ENCODE peak calls at places on chromosomes 3 and 15, in four cellular contexts. X is heart left ventricle, H is lung, S is HCT116. O is an unnamed sample.

GRCh38 chr3:7953449-7954015 is 548.1 kb upstream of the LMCD1 start:
- DNase-seq in X (no peak), H (no peak), S (no peak), O (no peak)

GRCh38 chr3:133437391-133438093 is 37.7 kb downstream of the BFSP2 start:
- DNase-seq in X (no peak), H (no peak), S (no peak), O (no peak)

GRCh38 chr3:71497367-71497925 is 86.1 kb downstream of the FOXP1 start:
- DNase-seq in X (no peak), H (no peak), S (no peak), O (no peak)

GRCh38 chr15:49723981-49724380 is 103.1 kb downstream of the DTWD1 start:
- DNase-seq in X (no peak), H (no peak), S (no peak), O (no peak)

GRCh38 chr3:119205685-119206084 is 32.3 kb downstream of the UPK1B start:
- DNase-seq in X (no peak), H (no peak), S (no peak), O (no peak)

GRCh38 chr3:111735271-111735758 is 123.8 kb upstream of the PHLDB2 start:
- DNase-seq in X (no peak), H (no peak), S (peak; percentile 95), O (no peak)

GRCh38 chr3:157752952-157753351 is 249.7 kb upstream of the VEPH1 start:
- DNase-seq in X (no peak), H (no peak), S (no peak), O (no peak)

GRCh38 chr3:16221990-16222389 is 42.8 kb downstream of the DPH3 start:
- DNase-seq in X (no peak), H (no peak), S (no peak), O (no peak)

GRCh38 chr15:28128036-28128435 is 28.9 kb upstream of the OCA2 start:
- DNase-seq in X (peak; percentile 78), H (no peak), S (no peak), O (no peak)

GRCh38 chr3:141441381-141442365 is 45.2 kb upstream of the RASA2 start:
- DNase-seq in X (peak; percentile 74), H (peak; percentile 68), S (no peak), O (peak; percentile 74)

GRCh38 chr3:175777965-175778364 is 918.8 kb downstream of the NAALADL2 start:
- DNase-seq in X (no peak), H (no peak), S (no peak), O (no peak)

GRCh38 chr15:34942363-34942762 is 27.2 kb downstream of the AQR start:
- DNase-seq in X (no peak), H (no peak), S (no peak), O (no peak)

GRCh38 chr3:51099794-51100542 is 285.1 kb upstream of the MANF start:
- DNase-seq in X (no peak), H (peak; percentile 45), S (peak; percentile 41), O (no peak)

GRCh38 chr3:8554725-8555621 is 53.4 kb downstream of the LMCD1 start:
- DNase-seq in X (peak; percentile 45), H (peak; percentile 31), S (no peak), O (peak; percentile 86)

GRCh38 chr3:46948830-46949671 is 27.5 kb downstream of the CCDC12 start:
- DNase-seq in X (peak; percentile 61), H (peak; percentile 78), S (no peak), O (no peak)

GRCh38 chr15:80639168-80639555 is 55.9 kb upstream of the ABHD17C start:
- DNase-seq in X (no peak), H (no peak), S (no peak), O (no peak)

GRCh38 chr15:25875551-25875950 is 12.4 kb upstream of the ATP10A start:
- DNase-seq in X (no peak), H (no peak), S (no peak), O (no peak)

GRCh38 chr3:29582310-29582709 is 301.4 kb downstream of the RBMS3 start:
- DNase-seq in X (no peak), H (no peak), S (no peak), O (no peak)

GRCh38 chr3:89278305-89278704 is 170.9 kb downstream of the EPHA3 start:
- DNase-seq in X (no peak), H (no peak), S (no peak), O (no peak)

GRCh38 chr3:53642211-53642610 is 147.8 kb downstream of the CACNA1D start:
- DNase-seq in X (no peak), H (no peak), S (no peak), O (no peak)

GRCh38 chr3:17985658-17986392 is 243.4 kb upstream of the TBC1D5 start:
- DNase-seq in X (no peak), H (no peak), S (no peak), O (no peak)

GRCh38 chr15:20645956-20646355 is 104.4 kb upstream of the GOLGA6L6 start:
- DNase-seq in X (peak; percentile 42), H (peak; percentile 62), S (no peak), O (peak; percentile 64)

GRCh38 chr15:32852771-32853170 is 135.0 kb downstream of the GREM1 start:
- DNase-seq in X (no peak), H (no peak), S (no peak), O (no peak)

GRCh38 chr15:69996842-69997478 is 100.8 kb downstream of the TLE3 start:
- DNase-seq in X (no peak), H (no peak), S (no peak), O (no peak)

GRCh38 chr15:52788099-52788986 is 1.8 kb downstream of the ONECUT1 start:
- DNase-seq in X (no peak), H (no peak), S (no peak), O (peak; percentile 53)

GRCh38 chr3:43161684-43162512 is 56.0 kb upstream of the POMGNT2 start:
- DNase-seq in X (no peak), H (no peak), S (no peak), O (no peak)

GRCh38 chr3:171704002-171704401 is 106.3 kb downstream of the PLD1 start:
- DNase-seq in X (no peak), H (peak; percentile 32), S (peak; percentile 28), O (no peak)

GRCh38 chr3:161171113-161171512 is 50.0 kb upstream of the NMD3 start:
- DNase-seq in X (peak; percentile 75), H (no peak), S (no peak), O (no peak)

GRCh38 chr3:4533489-4534443 is 40.6 kb downstream of the ITPR1 start:
- DNase-seq in X (peak; percentile 48), H (peak; percentile 80), S (no peak), O (no peak)

GRCh38 chr15:60006203-60006782 is 2.2 kb downstream of the FOXB1 start:
- DNase-seq in X (no peak), H (no peak), S (no peak), O (no peak)

GRCh38 chr3:123652346-123652984 is 67.6 kb upstream of the HACD2 start:
- DNase-seq in X (peak; percentile 86), H (peak; percentile 83), S (peak; percentile 18), O (peak; percentile 89)

GRCh38 chr15:64112904-64113303 is 17.1 kb downstream of the SNX1 start:
- DNase-seq in X (no peak), H (no peak), S (no peak), O (no peak)

GRCh38 chr15:92545996-92546395 is 109.6 kb downstream of the FAM174B start:
- DNase-seq in X (no peak), H (no peak), S (no peak), O (no peak)

GRCh38 chr3:58434511-58434910 is 879 bp upstream of the PDHB start:
- DNase-seq in X (no peak), H (no peak), S (no peak), O (no peak)

GRCh38 chr15:101733545-101733944 is 9.3 kb upstream of the TARS3 start:
- DNase-seq in X (no peak), H (no peak), S (no peak), O (no peak)

GRCh38 chr15:64536244-64536836 is 76.0 kb downstream of the ZNF609 start:
- DNase-seq in X (no peak), H (no peak), S (peak; percentile 79), O (no peak)

GRCh38 chr15:74823324-74823723 is 3.1 kb upstream of the CPLX3 start:
- DNase-seq in X (no peak), H (no peak), S (no peak), O (no peak)

GRCh38 chr15:74821091-74821789 is 5.2 kb upstream of the CPLX3 start:
- DNase-seq in X (no peak), H (no peak), S (no peak), O (no peak)

GRCh38 chr15:74820056-74820455 is 6.4 kb upstream of the CPLX3 start:
- DNase-seq in X (no peak), H (no peak), S (no peak), O (no peak)

GRCh38 chr15:74822233-74822632 is 4.2 kb upstream of the CPLX3 start:
- DNase-seq in X (no peak), H (no peak), S (no peak), O (no peak)

GRCh38 chr15:74821790-74822158 is 4.7 kb upstream of the CPLX3 start:
- DNase-seq in X (no peak), H (no peak), S (no peak), O (no peak)
- H3K27me3 ChIP-seq in X (peaks cover 5% of the 10 kb centered on the region), H (no peaks in the 10 kb centered on the region), S (peaks cover under 1% of the 10 kb centered on the region), O (peaks cover 8% of the 10 kb centered on the region)

GRCh38 chr3:63303238-63303637 is 25.1 kb downstream of the SYNPR start:
- DNase-seq in X (no peak), H (no peak), S (no peak), O (no peak)
- H3K27me3 ChIP-seq in X (no peaks in the 10 kb centered on the region), H (no peaks in the 10 kb centered on the region), S (peaks cover under 1% of the 10 kb centered on the region), O (no peaks in the 10 kb centered on the region)

GRCh38 chr3:142962520-142963265 is 781 bp downstream of the PAQR9 start:
- DNase-seq in X (peak; percentile 38), H (no peak), S (no peak), O (no peak)

GRCh38 chr3:142962175-142962519 is 1.3 kb downstream of the PAQR9 start:
- DNase-seq in X (no peak), H (no peak), S (no peak), O (no peak)

GRCh38 chr3:142961539-142961938 is 1.9 kb downstream of the PAQR9 start:
- DNase-seq in X (no peak), H (no peak), S (no peak), O (no peak)

GRCh38 chr3:142963266-142964149 is at the start of gene PAQR9:
- DNase-seq in X (peak; percentile 39), H (no peak), S (no peak), O (no peak)

GRCh38 chr3:142964150-142964498 is 650 bp upstream of the PAQR9 start:
- DNase-seq in X (no peak), H (no peak), S (no peak), O (no peak)
- H3K27me3 ChIP-seq in X (peaks cover 20% of the 10 kb centered on the region), H (peaks cover 4% of the 10 kb centered on the region), S (no peaks in the 10 kb centered on the region), O (peaks cover 55% of the 10 kb centered on the region)

GRCh38 chr3:10330319-10330718 is 9.4 kb upstream of the SEC13 start:
- DNase-seq in X (peak; percentile 17), H (no peak), S (no peak), O (no peak)

GRCh38 chr3:10331320-10331719 is 10.4 kb upstream of the SEC13 start:
- DNase-seq in X (peak; percentile 17), H (no peak), S (no peak), O (no peak)

GRCh38 chr3:10329495-10330015 is 8.6 kb upstream of the SEC13 start:
- DNase-seq in X (peak; percentile 8), H (no peak), S (no peak), O (no peak)

GRCh38 chr3:10328460-10329071 is 7.7 kb upstream of the SEC13 start:
- DNase-seq in X (no peak), H (no peak), S (no peak), O (no peak)

GRCh38 chr3:10327592-10327991 is 6.7 kb upstream of the SEC13 start:
- DNase-seq in X (no peak), H (no peak), S (no peak), O (no peak)
- H3K27me3 ChIP-seq in X (no peaks in the 10 kb centered on the region), H (peaks cover 3% of the 10 kb centered on the region), S (peaks cover 45% of the 10 kb centered on the region), O (peaks cover 35% of the 10 kb centered on the region)

O was measured in suprapubic skin.